ENCODE peak calls at places on chromosomes 11 and 22, in five cellular contexts. C is prostate gland, J is MM.1S, U is pancreas, O is ascending aorta. E is an unnamed sample.
A peak's percentile ranks its signal among the peaks of the same experiment; 100 is the strongest.

GRCh38 chr22:32175751-32176644 is 16.9 kb upstream of the C22orf42 start:
- DNase-seq in C (no peak), J (no peak), U (no peak), O (no peak), E (no peak)

GRCh38 chr11:108122166-108122628 is 830 bp downstream of the ACAT1 start:
- DNase-seq in C (no peak), J (no peak), U (no peak), O (no peak), E (peak; percentile 24)

GRCh38 chr11:102204174-102204573 is 93.9 kb downstream of the YAP1 start:
- DNase-seq in C (no peak), J (no peak), U (no peak), O (no peak), E (no peak)

GRCh38 chr11:117823941-117824420 is 563 bp downstream of the FXYD2 start:
- DNase-seq in C (no peak), J (no peak), U (no peak), O (peak; percentile 73), E (no peak)

GRCh38 chr22:29265306-29265705 is 2.5 kb downstream of the RHBDD3 start:
- DNase-seq in C (no peak), J (no peak), U (no peak), O (no peak), E (no peak)

GRCh38 chr11:9884601-9885000 is 220.7 kb downstream of the SWAP70 start:
- DNase-seq in C (no peak), J (no peak), U (no peak), O (no peak), E (no peak)

GRCh38 chr11:102912482-102912830 is 37.7 kb upstream of the MMP12 start:
- DNase-seq in C (no peak), J (no peak), U (no peak), O (no peak), E (no peak)

GRCh38 chr22:22944268-22944985 is 56.8 kb downstream of the IGLL5 start:
- DNase-seq in C (no peak), J (no peak), U (no peak), O (no peak), E (no peak)

GRCh38 chr11:66510271-66510989 is at the start of gene BBS1:
- DNase-seq in C (peak; percentile 70), J (peak; percentile 69), U (peak; percentile 92), O (peak; percentile 89), E (peak; percentile 68)

GRCh38 chr11:76885390-76886097 is 24.8 kb downstream of the ACER3 start:
- DNase-seq in C (no peak), J (no peak), U (no peak), O (no peak), E (peak; percentile 24)

GRCh38 chr11:45110562-45110961 is 35.9 kb upstream of the PRDM11 start:
- DNase-seq in C (peak; percentile 65), J (peak; percentile 69), U (no peak), O (no peak), E (peak; percentile 41)

GRCh38 chr11:71499125-71499524 is 27.9 kb upstream of the KRTAP5-7 start:
- DNase-seq in C (no peak), J (no peak), U (no peak), O (peak; percentile 33), E (no peak)

GRCh38 chr11:120694706-120695105 is 183.2 kb downstream of the GRIK4 start:
- DNase-seq in C (no peak), J (no peak), U (no peak), O (no peak), E (no peak)

GRCh38 chr11:27497284-27497866 is 9.2 kb downstream of the LIN7C start:
- DNase-seq in C (no peak), J (peak; percentile 41), U (no peak), O (no peak), E (peak; percentile 26)

E was measured in Caki2.